ENCODE peak calls at places on chromosomes 13 and 19, in nine cellular contexts. One of them, this sample, is unnamed.

GRCh38 chr13:34166406-34166805 is 348.5 kb downstream of the RFC3 start:
- DNase-seq in naive thymus-derived CD8-positive, alpha-beta T cell: no peak
- DNase-seq in brain pericyte: no peak
- DNase-seq in NCI-H1048: no peak
- DNase-seq in vagina: no peak
- DNase-seq in right cardiac atrium: no peak
- DNase-seq in ELR: no peak
- DNase-seq in midbrain: no peak
- DNase-seq in RCC 7860: no peak
- DNase-seq in this sample: no peak

GRCh38 chr19:50181121-50181520 is 18.0 kb upstream of the IZUMO2 start:
- DNase-seq in ELR: no peak
- DNase-seq in RCC 7860: no peak
- DNase-seq in vagina: no peak
- DNase-seq in right cardiac atrium: no peak
- DNase-seq in brain pericyte: no peak
- DNase-seq in naive thymus-derived CD8-positive, alpha-beta T cell: no peak
- DNase-seq in NCI-H1048: no peak
- DNase-seq in midbrain: no peak
- DNase-seq in this sample: no peak

GRCh38 chr19:46890423-46891170 is 29.8 kb downstream of the ARHGAP35 start:
- DNase-seq in right cardiac atrium: no peak
- DNase-seq in brain pericyte: no peak
- DNase-seq in RCC 7860: peak
- DNase-seq in vagina: no peak
- DNase-seq in ELR: peak
- DNase-seq in NCI-H1048: no peak
- DNase-seq in midbrain: no peak
- DNase-seq in naive thymus-derived CD8-positive, alpha-beta T cell: no peak
- DNase-seq in this sample: no peak

GRCh38 chr19:10111405-10111811 is at the start of gene P2RY11:
- DNase-seq in NCI-H1048: no peak
- DNase-seq in RCC 7860: no peak
- DNase-seq in vagina: no peak
- DNase-seq in right cardiac atrium: peak
- DNase-seq in ELR: no peak
- DNase-seq in naive thymus-derived CD8-positive, alpha-beta T cell: no peak
- DNase-seq in brain pericyte: no peak
- DNase-seq in midbrain: no peak
- DNase-seq in this sample: no peak

GRCh38 chr19:32928806-32929205 is 43.0 kb downstream of the CEP89 start:
- DNase-seq in ELR: no peak
- DNase-seq in vagina: no peak
- DNase-seq in right cardiac atrium: no peak
- DNase-seq in naive thymus-derived CD8-positive, alpha-beta T cell: no peak
- DNase-seq in brain pericyte: peak
- DNase-seq in NCI-H1048: no peak
- DNase-seq in midbrain: no peak
- DNase-seq in RCC 7860: no peak
- DNase-seq in this sample: no peak

GRCh38 chr13:98293103-98293502 is 116.0 kb upstream of the RNF113B start:
- DNase-seq in ELR: no peak
- DNase-seq in vagina: no peak
- DNase-seq in NCI-H1048: no peak
- DNase-seq in midbrain: no peak
- DNase-seq in right cardiac atrium: no peak
- DNase-seq in brain pericyte: no peak
- DNase-seq in RCC 7860: no peak
- DNase-seq in naive thymus-derived CD8-positive, alpha-beta T cell: no peak
- DNase-seq in this sample: no peak

GRCh38 chr13:82356667-82357066 is 1525.6 kb downstream of the SLITRK1 start:
- DNase-seq in RCC 7860: no peak
- DNase-seq in naive thymus-derived CD8-positive, alpha-beta T cell: no peak
- DNase-seq in midbrain: no peak
- DNase-seq in vagina: no peak
- DNase-seq in brain pericyte: no peak
- DNase-seq in right cardiac atrium: no peak
- DNase-seq in ELR: peak
- DNase-seq in NCI-H1048: no peak
- DNase-seq in this sample: no peak

GRCh38 chr13:44383945-44384344 is 10.3 kb downstream of the SERP2 start:
- DNase-seq in brain pericyte: no peak
- DNase-seq in vagina: no peak
- DNase-seq in RCC 7860: no peak
- DNase-seq in naive thymus-derived CD8-positive, alpha-beta T cell: no peak
- DNase-seq in right cardiac atrium: no peak
- DNase-seq in ELR: no peak
- DNase-seq in NCI-H1048: no peak
- DNase-seq in midbrain: peak
- DNase-seq in this sample: no peak

GRCh38 chr13:95743192-95743591 is 66.3 kb downstream of the DNAJC3 start:
- DNase-seq in brain pericyte: no peak
- DNase-seq in right cardiac atrium: no peak
- DNase-seq in RCC 7860: no peak
- DNase-seq in naive thymus-derived CD8-positive, alpha-beta T cell: no peak
- DNase-seq in NCI-H1048: no peak
- DNase-seq in midbrain: no peak
- DNase-seq in vagina: no peak
- DNase-seq in ELR: no peak
- DNase-seq in this sample: no peak

GRCh38 chr19:56612737-56613136 is 17.6 kb downstream of the ZNF71 start:
- DNase-seq in vagina: no peak
- DNase-seq in RCC 7860: no peak
- DNase-seq in naive thymus-derived CD8-positive, alpha-beta T cell: no peak
- DNase-seq in brain pericyte: no peak
- DNase-seq in NCI-H1048: no peak
- DNase-seq in ELR: no peak
- DNase-seq in right cardiac atrium: no peak
- DNase-seq in midbrain: no peak
- DNase-seq in this sample: no peak

GRCh38 chr13:109100705-109101104 is 471.3 kb downstream of the MYO16 start:
- DNase-seq in right cardiac atrium: no peak
- DNase-seq in RCC 7860: no peak
- DNase-seq in NCI-H1048: no peak
- DNase-seq in vagina: no peak
- DNase-seq in midbrain: peak
- DNase-seq in ELR: no peak
- DNase-seq in brain pericyte: no peak
- DNase-seq in naive thymus-derived CD8-positive, alpha-beta T cell: no peak
- DNase-seq in this sample: no peak

GRCh38 chr13:20546559-20546958 is 20.4 kb upstream of the IFT88 start:
- DNase-seq in naive thymus-derived CD8-positive, alpha-beta T cell: no peak
- DNase-seq in vagina: no peak
- DNase-seq in brain pericyte: no peak
- DNase-seq in RCC 7860: no peak
- DNase-seq in right cardiac atrium: no peak
- DNase-seq in ELR: no peak
- DNase-seq in NCI-H1048: no peak
- DNase-seq in midbrain: no peak
- DNase-seq in this sample: no peak

GRCh38 chr19:9538183-9539058 is at the start of gene ZNF426:
- DNase-seq in naive thymus-derived CD8-positive, alpha-beta T cell: peak
- DNase-seq in RCC 7860: peak
- DNase-seq in ELR: peak
- DNase-seq in midbrain: peak
- DNase-seq in vagina: no peak
- DNase-seq in NCI-H1048: no peak
- DNase-seq in brain pericyte: peak
- DNase-seq in right cardiac atrium: peak
- DNase-seq in this sample: peak

GRCh38 chr13:28002886-28003698 is 14.6 kb upstream of the URAD start:
- DNase-seq in NCI-H1048: no peak
- DNase-seq in right cardiac atrium: no peak
- DNase-seq in brain pericyte: no peak
- DNase-seq in naive thymus-derived CD8-positive, alpha-beta T cell: no peak
- DNase-seq in RCC 7860: no peak
- DNase-seq in midbrain: no peak
- DNase-seq in ELR: no peak
- DNase-seq in vagina: no peak
- DNase-seq in this sample: no peak

GRCh38 chr13:93789058-93789457 is 562.5 kb downstream of the GPC6 start:
- DNase-seq in NCI-H1048: no peak
- DNase-seq in ELR: no peak
- DNase-seq in brain pericyte: no peak
- DNase-seq in vagina: no peak
- DNase-seq in midbrain: no peak
- DNase-seq in right cardiac atrium: no peak
- DNase-seq in RCC 7860: no peak
- DNase-seq in naive thymus-derived CD8-positive, alpha-beta T cell: no peak
- DNase-seq in this sample: no peak

GRCh38 chr13:27851049-27851448 is 58.8 kb downstream of the GSX1 start:
- DNase-seq in ELR: no peak
- DNase-seq in midbrain: no peak
- DNase-seq in naive thymus-derived CD8-positive, alpha-beta T cell: no peak
- DNase-seq in vagina: no peak
- DNase-seq in brain pericyte: no peak
- DNase-seq in NCI-H1048: no peak
- DNase-seq in right cardiac atrium: no peak
- DNase-seq in RCC 7860: no peak
- DNase-seq in this sample: no peak

GRCh38 chr19:55088021-55088451 is 12.4 kb downstream of the EPS8L1 start:
- DNase-seq in midbrain: no peak
- DNase-seq in NCI-H1048: no peak
- DNase-seq in right cardiac atrium: no peak
- DNase-seq in naive thymus-derived CD8-positive, alpha-beta T cell: no peak
- DNase-seq in RCC 7860: no peak
- DNase-seq in vagina: no peak
- DNase-seq in ELR: no peak
- DNase-seq in brain pericyte: no peak
- DNase-seq in this sample: no peak

GRCh38 chr19:46913852-46914430 is 53.1 kb downstream of the ARHGAP35 start:
- DNase-seq in RCC 7860: peak
- DNase-seq in vagina: no peak
- DNase-seq in ELR: peak
- DNase-seq in NCI-H1048: no peak
- DNase-seq in right cardiac atrium: no peak
- DNase-seq in brain pericyte: no peak
- DNase-seq in midbrain: peak
- DNase-seq in naive thymus-derived CD8-positive, alpha-beta T cell: no peak
- DNase-seq in this sample: no peak

GRCh38 chr13:24511019-24511823 is 1.4 kb downstream of the PARP4 start:
- DNase-seq in naive thymus-derived CD8-positive, alpha-beta T cell: peak
- DNase-seq in brain pericyte: no peak
- DNase-seq in NCI-H1048: no peak
- DNase-seq in RCC 7860: peak
- DNase-seq in midbrain: no peak
- DNase-seq in vagina: no peak
- DNase-seq in ELR: peak
- DNase-seq in right cardiac atrium: no peak
- DNase-seq in this sample: peak

GRCh38 chr19:48629599-48630288 is 7.4 kb downstream of the DBP start:
- DNase-seq in ELR: no peak
- DNase-seq in right cardiac atrium: peak
- DNase-seq in naive thymus-derived CD8-positive, alpha-beta T cell: no peak
- DNase-seq in RCC 7860: no peak
- DNase-seq in vagina: no peak
- DNase-seq in midbrain: no peak
- DNase-seq in brain pericyte: no peak
- DNase-seq in NCI-H1048: no peak
- DNase-seq in this sample: no peak